ENCODE peak calls at places on chromosomes 7 and 10, in six cellular contexts. W is GM23338, P is HCT116, S is transverse colon, I is vagina, J is HL-60. T is an unnamed sample.
A peak's percentile ranks its signal among the peaks of the same experiment; 100 is the strongest.

GRCh38 chr7:44637788-44638594 is 31.6 kb downstream of the OGDH start:
- DNase-seq in W (no peak), P (peak; percentile 91), S (peak; percentile 77), I (no peak), J (peak; percentile 72), T (no peak)

GRCh38 chr7:28767356-28767755 is 190.8 kb downstream of the TRIL start:
- DNase-seq in W (no peak), P (no peak), S (no peak), I (no peak), J (no peak), T (no peak)

GRCh38 chr10:113616244-113617074 is 47.4 kb downstream of the NRAP start:
- DNase-seq in W (peak; percentile 71), P (peak; percentile 16), S (no peak), I (no peak), J (no peak), T (no peak)

GRCh38 chr7:133771778-133772421 is 355.2 kb upstream of the LRGUK start:
- DNase-seq in W (no peak), P (no peak), S (no peak), I (no peak), J (no peak), T (no peak)

GRCh38 chr7:46389131-46389530 is 468.1 kb upstream of the IGFBP3 start:
- DNase-seq in W (no peak), P (no peak), S (no peak), I (no peak), J (no peak), T (no peak)

GRCh38 chr10:132685121-132685891 is 100.6 kb downstream of the NKX6-2 start:
- DNase-seq in W (no peak), P (no peak), S (peak; percentile 35), I (no peak), J (peak; percentile 21), T (peak; percentile 83)

GRCh38 chr10:51960494-51960895 is 261.1 kb upstream of the CSTF2T start:
- DNase-seq in W (peak; percentile 81), P (peak; percentile 10), S (no peak), I (no peak), J (no peak), T (no peak)

GRCh38 chr7:22351878-22352277 is 5.1 kb downstream of the RAPGEF5 start:
- DNase-seq in W (no peak), P (no peak), S (no peak), I (no peak), J (no peak), T (no peak)

GRCh38 chr7:107559864-107560263 is 3.9 kb downstream of the COG5 start:
- DNase-seq in W (no peak), P (no peak), S (no peak), I (no peak), J (no peak), T (no peak)

GRCh38 chr10:1142596-1142995 is 86.4 kb downstream of the WDR37 start:
- DNase-seq in W (peak; percentile 45), P (no peak), S (no peak), I (peak; percentile 6), J (no peak), T (no peak)

GRCh38 chr10:110746254-110746826 is 102.2 kb downstream of the RBM20 start:
- DNase-seq in W (peak; percentile 85), P (peak; percentile 63), S (peak; percentile 74), I (no peak), J (peak; percentile 37), T (no peak)

GRCh38 chr7:96734343-96734742 is 24.7 kb upstream of the SEM1 start:
- DNase-seq in W (no peak), P (no peak), S (no peak), I (no peak), J (no peak), T (no peak)

GRCh38 chr10:29951441-29951931 is 107.9 kb downstream of the JCAD start:
- DNase-seq in W (no peak), P (no peak), S (no peak), I (peak; percentile 84), J (no peak), T (no peak)

GRCh38 chr7:117484988-117485655 is 5.3 kb downstream of the CFTR start:
- DNase-seq in W (peak; percentile 49), P (no peak), S (no peak), I (no peak), J (no peak), T (no peak)

GRCh38 chr10:50395279-50395678 is 144.0 kb upstream of the ASAH2 start:
- DNase-seq in W (no peak), P (no peak), S (no peak), I (no peak), J (peak; percentile 84), T (no peak)

DNA sequence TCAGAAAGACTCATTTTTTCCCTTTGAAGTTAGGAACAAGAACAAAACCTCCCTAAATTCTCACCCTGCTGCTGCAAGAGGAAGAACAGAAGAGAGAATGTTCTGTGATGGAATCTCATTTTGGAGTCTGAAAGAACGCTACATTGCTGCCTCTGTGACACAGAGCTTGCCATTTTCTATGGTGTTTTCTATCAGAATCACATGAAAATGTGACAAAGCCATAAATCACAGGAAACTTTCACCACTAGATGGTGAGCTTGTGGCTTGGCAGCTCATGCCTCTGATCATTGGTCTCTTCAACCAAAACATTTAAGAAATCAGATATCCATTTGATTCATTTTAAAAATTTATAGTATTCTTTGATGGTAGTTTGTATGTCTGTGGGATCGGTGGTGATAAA is 82.9 kb downstream of the CADPS2 start:
- DNase-seq in W (peak; percentile 65), P (peak; percentile 10), S (no peak), I (no peak), J (no peak), T (no peak)
- H3K27ac ChIP-seq in W (peak overlapping the region; percentile 23), P (no peak overlapping the region), S (no peak overlapping the region), I (no peak overlapping the region), J (no peak overlapping the region), T (peak overlapping the region; percentile 63)

GRCh38 chr10:2885276-2885955 is 181.9 kb upstream of the PFKP start:
- DNase-seq in W (no peak), P (no peak), S (no peak), I (peak; percentile 54), J (no peak), T (no peak)

GRCh38 chr10:2883238-2883637 is 184.1 kb upstream of the PFKP start:
- DNase-seq in W (no peak), P (no peak), S (no peak), I (no peak), J (no peak), T (no peak)

GRCh38 chr10:2881720-2882459 is 185.5 kb upstream of the PFKP start:
- DNase-seq in W (no peak), P (no peak), S (no peak), I (no peak), J (no peak), T (no peak)

GRCh38 chr10:2885956-2886296 is 181.4 kb upstream of the PFKP start:
- DNase-seq in W (no peak), P (no peak), S (no peak), I (peak; percentile 37), J (peak; percentile 63), T (no peak)

DNA sequence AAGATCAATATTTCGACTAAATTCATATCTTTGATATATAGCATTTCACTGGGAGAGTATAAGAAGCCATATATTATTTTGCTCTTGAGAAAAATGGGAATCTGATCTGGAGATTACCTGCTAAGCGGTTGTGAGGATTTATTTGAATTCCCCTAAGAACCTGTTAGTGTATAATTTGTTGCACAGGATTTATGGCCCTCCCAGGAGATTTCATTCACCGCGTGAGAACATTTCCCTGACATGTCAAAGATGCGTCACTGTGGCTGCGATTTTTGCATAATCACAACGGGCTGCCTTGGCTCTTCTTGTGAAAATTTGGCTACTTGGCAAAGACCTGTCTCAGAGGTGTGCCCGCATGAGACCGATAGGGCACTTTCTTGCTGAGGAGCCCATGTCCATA is 184.7 kb upstream of the PFKP start:
- DNase-seq in W (no peak), P (no peak), S (no peak), I (peak; percentile 40), J (no peak), T (no peak)
- TF ChIP-seq POLR2AphosphoS5 in W (no peak), P (no peak), S (no peak), I (no peak), J (no peak), T (no peak)

GRCh38 chr7:76283254-76284159 is 19.0 kb upstream of the HSPB1 start:
- DNase-seq in W (no peak), P (no peak), S (no peak), I (no peak), J (no peak), T (no peak)

GRCh38 chr7:76280408-76280807 is 22.1 kb upstream of the HSPB1 start:
- DNase-seq in W (peak; percentile 60), P (no peak), S (no peak), I (no peak), J (no peak), T (no peak)

GRCh38 chr7:76281006-76281705 is 21.3 kb upstream of the HSPB1 start:
- DNase-seq in W (no peak), P (no peak), S (no peak), I (no peak), J (no peak), T (no peak)

GRCh38 chr7:76281706-76282343 is 20.6 kb upstream of the HSPB1 start:
- DNase-seq in W (peak; percentile 72), P (no peak), S (no peak), I (no peak), J (no peak), T (no peak)

GRCh38 chr7:76282344-76283253 is 19.9 kb upstream of the HSPB1 start:
- DNase-seq in W (peak; percentile 81), P (no peak), S (no peak), I (no peak), J (no peak), T (no peak)
- H3K27ac ChIP-seq in W (no peak overlapping the region), P (peak overlapping the region; percentile 84), S (no peak overlapping the region), I (peak overlapping the region; percentile 76), J (no peak overlapping the region), T (no peak overlapping the region)

GRCh38 chr7:70612811-70613210 is 519.1 kb upstream of the GALNT17 start:
- DNase-seq in W (no peak), P (no peak), S (no peak), I (no peak), J (no peak), T (no peak)

GRCh38 chr7:70615066-70615465 is 516.9 kb upstream of the GALNT17 start:
- DNase-seq in W (no peak), P (no peak), S (no peak), I (no peak), J (no peak), T (no peak)

GRCh38 chr7:70616821-70617220 is 515.1 kb upstream of the GALNT17 start:
- DNase-seq in W (no peak), P (no peak), S (no peak), I (no peak), J (no peak), T (no peak)

GRCh38 chr7:70618020-70618551 is 513.9 kb upstream of the GALNT17 start:
- DNase-seq in W (no peak), P (no peak), S (no peak), I (no peak), J (no peak), T (no peak)

DNA sequence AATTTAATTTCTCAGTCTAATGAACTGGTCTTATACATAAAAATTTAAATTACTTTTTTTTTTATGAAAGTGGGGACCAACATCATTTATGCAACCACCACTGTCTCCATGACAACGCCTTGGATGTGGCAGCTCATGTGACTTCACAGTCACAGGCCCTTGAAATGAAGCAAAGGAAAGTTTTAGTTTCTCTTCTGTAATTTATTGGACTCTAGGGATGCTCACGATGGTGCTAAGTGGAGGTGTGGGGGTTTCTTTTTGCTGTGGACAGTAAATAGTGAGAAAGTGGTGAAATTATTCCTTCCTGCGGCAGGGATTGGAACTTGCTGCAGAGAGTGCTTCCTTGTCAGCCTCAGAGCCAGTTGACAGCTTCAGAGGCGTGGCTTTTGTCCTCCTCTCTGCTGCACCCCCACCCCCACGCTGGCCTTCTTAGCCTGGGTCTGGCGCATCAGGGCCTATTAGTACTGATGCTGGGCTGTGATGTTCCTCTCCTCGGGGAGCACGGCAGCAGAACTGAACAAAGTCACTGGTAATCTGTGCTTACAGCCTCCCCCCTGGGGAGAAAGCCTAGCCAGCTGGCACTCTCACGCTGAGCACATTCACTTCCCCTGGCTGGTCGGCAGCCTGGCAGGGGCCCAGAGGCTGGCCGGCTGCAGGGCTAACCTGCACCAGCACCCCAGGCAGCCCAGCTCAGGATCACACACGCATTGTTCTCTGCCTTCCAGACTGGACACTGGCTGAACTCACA is 517.5 kb upstream of the GALNT17 start:
- DNase-seq in W (peak; percentile 47), P (no peak), S (peak; percentile 29), I (no peak), J (no peak), T (peak; percentile 81)
- TF ChIP-seq POLR2AphosphoS5 in W (no peak), P (no peak), S (no peak), I (peak; percentile 45), J (no peak), T (peak; percentile 56)